ENCODE peak calls at places on chromosomes 12 and 14, in four cellular contexts. One of them, this sample, is unnamed.

GRCh38 chr14:75275598-75275997 is 3.0 kb upstream of the FOS start:
- DNase-seq in GM12878: no peak
- DNase-seq in K562: no peak
- DNase-seq in HepG2: no peak
- DNase-seq in this sample: no peak

GRCh38 chr12:51333536-51333935 is 9.6 kb upstream of the BIN2 start:
- DNase-seq in GM12878: no peak
- DNase-seq in K562: no peak
- DNase-seq in HepG2: no peak
- DNase-seq in this sample: no peak

GRCh38 chr14:34232790-34233189 is 229.2 kb downstream of the SPTSSA start:
- DNase-seq in HepG2: no peak
- DNase-seq in K562: no peak
- DNase-seq in GM12878: no peak
- DNase-seq in this sample: no peak

GRCh38 chr12:53569174-53569557 is 57.0 kb downstream of the ATF7 start:
- DNase-seq in GM12878: no peak
- DNase-seq in K562: no peak
- DNase-seq in HepG2: no peak
- DNase-seq in this sample: no peak

GRCh38 chr12:9404469-9405260 is 196.5 kb upstream of the PZP start:
- DNase-seq in HepG2: no peak
- DNase-seq in K562: no peak
- DNase-seq in GM12878: no peak
- DNase-seq in this sample: no peak

GRCh38 chr12:52924764-52925716 is 20.2 kb upstream of the KRT8 start:
- DNase-seq in GM12878: no peak
- DNase-seq in HepG2: peak; percentile 76
- DNase-seq in K562: peak; percentile 80
- DNase-seq in this sample: no peak

GRCh38 chr12:113322353-113322752 is 12.6 kb downstream of the SLC8B1 start:
- DNase-seq in K562: no peak
- DNase-seq in GM12878: no peak
- DNase-seq in HepG2: no peak
- DNase-seq in this sample: no peak

GRCh38 chr12:132513070-132513398 is 23.1 kb downstream of the FBRSL1 start:
- DNase-seq in HepG2: no peak
- DNase-seq in GM12878: no peak
- DNase-seq in K562: no peak
- DNase-seq in this sample: no peak

GRCh38 chr12:120830052-120830940 is 73.9 kb downstream of the SPPL3 start:
- DNase-seq in HepG2: peak; percentile 34
- DNase-seq in K562: no peak
- DNase-seq in GM12878: no peak
- DNase-seq in this sample: no peak

GRCh38 chr14:56138987-56139386 is 20.8 kb downstream of the PELI2 start:
- DNase-seq in K562: no peak
- DNase-seq in HepG2: no peak
- DNase-seq in GM12878: no peak
- DNase-seq in this sample: no peak

GRCh38 chr12:70443274-70443673 is 77.2 kb downstream of the KCNMB4 start:
- DNase-seq in K562: no peak
- DNase-seq in GM12878: no peak
- DNase-seq in HepG2: no peak
- DNase-seq in this sample: no peak

GRCh38 chr12:52832960-52833905 is 878 bp downstream of the KRT79 start:
- DNase-seq in HepG2: no peak
- DNase-seq in GM12878: no peak
- DNase-seq in K562: no peak
- DNase-seq in this sample: no peak

GRCh38 chr12:50050410-50051280 is 6.8 kb upstream of the ASIC1 start:
- DNase-seq in GM12878: no peak
- DNase-seq in HepG2: peak; percentile 46
- DNase-seq in K562: peak; percentile 99
- DNase-seq in this sample: peak; percentile 30

GRCh38 chr12:118357327-118358007 is 15.2 kb downstream of the TAOK3 start:
- DNase-seq in GM12878: peak; percentile 62
- DNase-seq in HepG2: no peak
- DNase-seq in K562: peak; percentile 63
- DNase-seq in this sample: peak; percentile 47

GRCh38 chr14:68232643-68233055 is 413.1 kb downstream of the RAD51B start:
- DNase-seq in HepG2: peak; percentile 67
- DNase-seq in K562: no peak
- DNase-seq in GM12878: peak; percentile 99
- DNase-seq in this sample: no peak

DNA sequence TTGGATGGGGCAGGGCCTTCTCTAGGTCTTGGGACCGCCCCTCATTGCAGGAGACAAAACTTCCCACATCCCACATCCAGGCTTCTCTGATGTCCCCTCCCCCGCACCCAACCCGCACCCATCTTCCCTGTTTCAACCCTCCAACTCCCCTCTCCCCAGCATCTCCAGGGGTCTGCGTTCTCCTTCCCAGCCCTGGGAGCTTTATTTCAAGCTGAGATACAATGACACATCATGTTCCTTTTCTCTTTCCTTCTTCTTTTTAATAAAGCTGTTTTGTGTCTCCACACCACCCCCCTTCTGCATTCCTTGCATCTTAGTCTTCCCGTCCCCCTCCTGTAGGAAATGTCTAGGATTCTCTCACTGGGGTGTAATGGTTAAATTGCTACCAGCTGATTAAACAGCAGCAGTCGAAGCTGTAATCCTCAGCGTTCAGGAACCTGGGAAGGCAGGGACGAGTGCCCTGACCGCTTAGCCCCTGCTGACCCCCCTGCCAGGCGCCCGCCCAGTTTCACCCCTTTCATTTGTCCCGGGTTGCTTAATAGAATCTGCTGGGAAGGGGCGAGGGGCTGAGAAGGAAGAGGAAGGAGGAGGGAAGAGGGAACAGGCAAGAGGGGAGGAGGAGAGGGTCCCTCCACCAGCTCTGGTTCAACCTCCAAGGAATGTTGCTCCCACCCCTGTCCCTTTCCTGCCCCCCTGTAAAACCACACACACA is 104.4 kb upstream of the MED13L start:
- DNase-seq in K562: no peak
- DNase-seq in HepG2: no peak
- DNase-seq in GM12878: no peak
- DNase-seq in this sample: no peak
- TF ChIP-seq TARDBP in K562: no peak
- TF ChIP-seq TARDBP in HepG2: no peak
- TF ChIP-seq TARDBP in GM12878: no peak
- TF ChIP-seq TARDBP in this sample: no peak

GRCh38 chr12:103751171-103751570 is 89.9 kb downstream of the NT5DC3 start:
- DNase-seq in HepG2: no peak
- DNase-seq in GM12878: no peak
- DNase-seq in K562: peak; percentile 30
- DNase-seq in this sample: peak; percentile 31
- TF ChIP-seq SP1 in HepG2: no peak
- TF ChIP-seq SP1 in GM12878: no peak
- TF ChIP-seq SP1 in K562: no peak
- TF ChIP-seq SP1 in this sample: no peak

GRCh38 chr14:94001501-94002396 is 4.6 kb downstream of the CCDC197 start:
- DNase-seq in GM12878: no peak
- DNase-seq in HepG2: peak; percentile 56
- DNase-seq in K562: peak; percentile 57
- DNase-seq in this sample: peak; percentile 82
- TF ChIP-seq TARDBP in GM12878: no peak
- TF ChIP-seq TARDBP in HepG2: no peak
- TF ChIP-seq TARDBP in K562: no peak
- TF ChIP-seq TARDBP in this sample: no peak

GRCh38 chr12:108302471-108303311 is 36.4 kb downstream of the CMKLR1 start:
- DNase-seq in K562: no peak
- DNase-seq in GM12878: no peak
- DNase-seq in HepG2: peak; percentile 84
- DNase-seq in this sample: no peak
- TF ChIP-seq SP1 in K562: no peak
- TF ChIP-seq SP1 in GM12878: no peak
- TF ChIP-seq SP1 in HepG2: peak; percentile 19
- TF ChIP-seq SP1 in this sample: no peak

This sample was measured in HEK293T.